ENCODE peak calls at places on chromosome X, in eight cellular contexts. E, X, L, Q, V, O, N and B are unnamed samples.

GRCh38 chrX:57918750-57919436 is 8.6 kb upstream of the ZXDA start:
- DNase-seq in E (peak; percentile 1), X (no peak), L (peak; percentile 33), Q (no peak), V (no peak), O (peak; percentile 51), N (peak; percentile 24), B (no peak)

GRCh38 chrX:152817082-152817744 is 13.3 kb downstream of the CETN2 start:
- DNase-seq in E (peak; percentile 15), X (no peak), L (peak; percentile 43), Q (no peak), V (no peak), O (peak; percentile 53), N (no peak), B (no peak)

GRCh38 chrX:40736170-40736505 is 796 bp upstream of the MED14 start:
- DNase-seq in E (peak; percentile 8), X (no peak), L (no peak), Q (no peak), V (no peak), O (no peak), N (no peak), B (no peak)

GRCh38 chrX:125090046-125090445 is 229.6 kb upstream of the TEX13C start:
- DNase-seq in E (no peak), X (no peak), L (no peak), Q (no peak), V (no peak), O (no peak), N (no peak), B (no peak)

GRCh38 chrX:16511776-16512400 is 138.1 kb upstream of the S100G start:
- DNase-seq in E (no peak), X (no peak), L (no peak), Q (no peak), V (no peak), O (peak; percentile 45), N (no peak), B (no peak)

GRCh38 chrX:22373094-22373493 is 100.4 kb downstream of the CBLL2 start:
- DNase-seq in E (no peak), X (no peak), L (no peak), Q (no peak), V (no peak), O (no peak), N (no peak), B (no peak)

GRCh38 chrX:66602381-66602938 is 36.4 kb downstream of the EDA2R start:
- DNase-seq in E (no peak), X (no peak), L (no peak), Q (no peak), V (no peak), O (no peak), N (no peak), B (no peak)

GRCh38 chrX:84336646-84337045 is 148.6 kb upstream of the RPS6KA6 start:
- DNase-seq in E (no peak), X (no peak), L (no peak), Q (no peak), V (no peak), O (peak; percentile 4), N (no peak), B (no peak)

GRCh38 chrX:123263246-123263757 is 79.2 kb downstream of the GRIA3 start:
- DNase-seq in E (no peak), X (no peak), L (peak; percentile 2), Q (no peak), V (no peak), O (no peak), N (no peak), B (no peak)

GRCh38 chrX:140697618-140698017 is 11.9 kb upstream of the LINC00632 start:
- DNase-seq in E (no peak), X (no peak), L (no peak), Q (no peak), V (no peak), O (no peak), N (no peak), B (no peak)

GRCh38 chrX:108664701-108665100 is 71.7 kb downstream of the IRS4 start:
- DNase-seq in E (no peak), X (no peak), L (no peak), Q (no peak), V (no peak), O (peak; percentile 0), N (no peak), B (no peak)

GRCh38 chrX:136823175-136823574 is 42.4 kb upstream of the ARHGEF6 start:
- DNase-seq in E (no peak), X (peak; percentile 51), L (no peak), Q (no peak), V (no peak), O (no peak), N (no peak), B (no peak)

GRCh38 chrX:57595381-57595811 is 3.6 kb downstream of the ZXDB start:
- DNase-seq in E (no peak), X (peak; percentile 86), L (no peak), Q (no peak), V (peak; percentile 41), O (peak; percentile 85), N (no peak), B (no peak)

GRCh38 chrX:103343105-103343504 is 13.1 kb downstream of the TCEAL7 start:
- DNase-seq in E (no peak), X (peak; percentile 39), L (peak; percentile 18), Q (no peak), V (no peak), O (peak; percentile 66), N (peak; percentile 72), B (peak; percentile 20)

GRCh38 chrX:129980540-129981206 is 1.8 kb upstream of the BCORL1 start:
- DNase-seq in E (peak; percentile 29), X (no peak), L (no peak), Q (no peak), V (no peak), O (peak; percentile 38), N (peak; percentile 10), B (peak; percentile 38)

GRCh38 chrX:115602729-115603389 is 41.9 kb downstream of the PLS3 start:
- DNase-seq in E (no peak), X (no peak), L (no peak), Q (no peak), V (no peak), O (no peak), N (no peak), B (no peak)

GRCh38 chrX:39559229-39559628 is 538.5 kb downstream of the BCOR start:
- DNase-seq in E (no peak), X (no peak), L (no peak), Q (no peak), V (peak; percentile 13), O (no peak), N (no peak), B (no peak)

GRCh38 chrX:71366674-71367256 is 608 bp downstream of the TAF1 start:
- DNase-seq in E (no peak), X (peak; percentile 7), L (no peak), Q (peak; percentile 7), V (no peak), O (peak; percentile 27), N (no peak), B (peak; percentile 22)

GRCh38 chrX:9878141-9878875 is 88.8 kb upstream of the CLDN34 start:
- DNase-seq in E (no peak), X (no peak), L (no peak), Q (no peak), V (no peak), O (no peak), N (no peak), B (no peak)

GRCh38 chrX:9316096-9316495 is 148.8 kb upstream of the TBL1X start:
- DNase-seq in E (no peak), X (no peak), L (no peak), Q (no peak), V (no peak), O (no peak), N (no peak), B (no peak)

GRCh38 chrX:23935116-23935515 is 27.3 kb downstream of the CXorf58 start:
- DNase-seq in E (no peak), X (no peak), L (no peak), Q (no peak), V (no peak), O (peak; percentile 33), N (no peak), B (no peak)

GRCh38 chrX:129654652-129655546 is at the start of gene APLN:
- DNase-seq in E (no peak), X (peak; percentile 38), L (no peak), Q (no peak), V (no peak), O (peak; percentile 70), N (peak; percentile 15), B (no peak)

GRCh38 chrX:30888526-30889146 is 418 bp downstream of the TAB3 start:
- DNase-seq in E (peak; percentile 12), X (no peak), L (no peak), Q (peak; percentile 13), V (no peak), O (peak; percentile 7), N (no peak), B (peak; percentile 39)

GRCh38 chrX:32118832-32119231 is 1047.0 kb upstream of the FTHL17 start:
- DNase-seq in E (no peak), X (no peak), L (no peak), Q (no peak), V (no peak), O (no peak), N (no peak), B (no peak)

GRCh38 chrX:110081740-110082139 is 78.8 kb downstream of the TMEM164 start:
- DNase-seq in E (no peak), X (peak; percentile 39), L (peak; percentile 34), Q (no peak), V (no peak), O (peak; percentile 86), N (no peak), B (no peak)

GRCh38 chrX:71224969-71225368 is 1.9 kb downstream of the GJB1 start:
- DNase-seq in E (no peak), X (no peak), L (no peak), Q (no peak), V (no peak), O (no peak), N (no peak), B (no peak)